ENCODE peak calls at places on chromosomes 3 and 15, in seven cellular contexts. One of them, this sample, is unnamed.

GRCh38 chr3:86929046-86929445 is 61.9 kb downstream of the VGLL3 start:
- DNase-seq in heart left ventricle: no peak
- DNase-seq in sigmoid colon: no peak
- DNase-seq in prostate gland: no peak
- DNase-seq in A549: peak; percentile 4
- DNase-seq in adrenal gland: no peak
- DNase-seq in IMR-90: peak; percentile 71
- DNase-seq in this sample: no peak

GRCh38 chr3:170657312-170657711 is 71.4 kb upstream of the SLC7A14 start:
- DNase-seq in heart left ventricle: no peak
- DNase-seq in sigmoid colon: no peak
- DNase-seq in prostate gland: no peak
- DNase-seq in A549: no peak
- DNase-seq in adrenal gland: no peak
- DNase-seq in IMR-90: no peak
- DNase-seq in this sample: no peak

GRCh38 chr15:99436472-99437314 is 129.1 kb upstream of the MEF2A start:
- DNase-seq in heart left ventricle: no peak
- DNase-seq in sigmoid colon: peak; percentile 54
- DNase-seq in prostate gland: no peak
- DNase-seq in A549: no peak
- DNase-seq in adrenal gland: peak; percentile 6
- DNase-seq in IMR-90: no peak
- DNase-seq in this sample: peak; percentile 88

GRCh38 chr3:168939651-168940238 is 723.8 kb downstream of the MECOM start:
- DNase-seq in heart left ventricle: no peak
- DNase-seq in sigmoid colon: no peak
- DNase-seq in prostate gland: no peak
- DNase-seq in A549: no peak
- DNase-seq in adrenal gland: no peak
- DNase-seq in IMR-90: no peak
- DNase-seq in this sample: no peak

GRCh38 chr3:35654471-35654870 is 15.1 kb downstream of the ARPP21 start:
- DNase-seq in heart left ventricle: no peak
- DNase-seq in sigmoid colon: no peak
- DNase-seq in prostate gland: no peak
- DNase-seq in A549: no peak
- DNase-seq in adrenal gland: no peak
- DNase-seq in IMR-90: no peak
- DNase-seq in this sample: no peak

GRCh38 chr3:89372456-89372855 is 265.0 kb downstream of the EPHA3 start:
- DNase-seq in heart left ventricle: no peak
- DNase-seq in sigmoid colon: no peak
- DNase-seq in prostate gland: no peak
- DNase-seq in A549: no peak
- DNase-seq in adrenal gland: no peak
- DNase-seq in IMR-90: no peak
- DNase-seq in this sample: no peak

GRCh38 chr3:179446501-179446900 is 4.8 kb downstream of the GNB4 start:
- DNase-seq in heart left ventricle: no peak
- DNase-seq in sigmoid colon: no peak
- DNase-seq in prostate gland: no peak
- DNase-seq in A549: peak; percentile 24
- DNase-seq in adrenal gland: no peak
- DNase-seq in IMR-90: peak; percentile 48
- DNase-seq in this sample: no peak

GRCh38 chr3:116569611-116570010 is 124.3 kb upstream of the LSAMP start:
- DNase-seq in heart left ventricle: no peak
- DNase-seq in sigmoid colon: no peak
- DNase-seq in prostate gland: no peak
- DNase-seq in A549: no peak
- DNase-seq in adrenal gland: no peak
- DNase-seq in IMR-90: peak; percentile 53
- DNase-seq in this sample: no peak

GRCh38 chr3:7484636-7485035 is 623.7 kb downstream of the GRM7 start:
- DNase-seq in heart left ventricle: no peak
- DNase-seq in sigmoid colon: no peak
- DNase-seq in prostate gland: no peak
- DNase-seq in A549: no peak
- DNase-seq in adrenal gland: no peak
- DNase-seq in IMR-90: no peak
- DNase-seq in this sample: no peak

GRCh38 chr3:187044206-187044605 is 95.1 kb downstream of the RPL39L start:
- DNase-seq in heart left ventricle: no peak
- DNase-seq in sigmoid colon: no peak
- DNase-seq in prostate gland: no peak
- DNase-seq in A549: no peak
- DNase-seq in adrenal gland: no peak
- DNase-seq in IMR-90: no peak
- DNase-seq in this sample: no peak

GRCh38 chr15:66923438-66923881 is 141.9 kb upstream of the SMAD3 start:
- DNase-seq in heart left ventricle: no peak
- DNase-seq in sigmoid colon: peak; percentile 46
- DNase-seq in prostate gland: no peak
- DNase-seq in A549: peak; percentile 64
- DNase-seq in adrenal gland: no peak
- DNase-seq in IMR-90: no peak
- DNase-seq in this sample: no peak

GRCh38 chr3:57130426-57131209 is 34.5 kb downstream of the IL17RD start:
- DNase-seq in heart left ventricle: peak; percentile 43
- DNase-seq in sigmoid colon: no peak
- DNase-seq in prostate gland: no peak
- DNase-seq in A549: no peak
- DNase-seq in adrenal gland: no peak
- DNase-seq in IMR-90: no peak
- DNase-seq in this sample: no peak

GRCh38 chr15:69319384-69320375 is 21.0 kb downstream of the PAQR5 start:
- DNase-seq in heart left ventricle: no peak
- DNase-seq in sigmoid colon: no peak
- DNase-seq in prostate gland: no peak
- DNase-seq in A549: no peak
- DNase-seq in adrenal gland: no peak
- DNase-seq in IMR-90: no peak
- DNase-seq in this sample: no peak

GRCh38 chr15:60507596-60508424 is 28.9 kb upstream of the ICE2 start:
- DNase-seq in heart left ventricle: no peak
- DNase-seq in sigmoid colon: peak; percentile 69
- DNase-seq in prostate gland: peak; percentile 42
- DNase-seq in A549: peak; percentile 75
- DNase-seq in adrenal gland: peak; percentile 41
- DNase-seq in IMR-90: peak; percentile 77
- DNase-seq in this sample: no peak

GRCh38 chr15:62899090-62899493 is 143.5 kb upstream of the TPM1 start:
- DNase-seq in heart left ventricle: peak; percentile 79
- DNase-seq in sigmoid colon: peak; percentile 93
- DNase-seq in prostate gland: peak; percentile 79
- DNase-seq in A549: peak; percentile 58
- DNase-seq in adrenal gland: no peak
- DNase-seq in IMR-90: no peak
- DNase-seq in this sample: no peak

GRCh38 chr15:50145451-50145872 is 26.4 kb upstream of the ATP8B4 start:
- DNase-seq in heart left ventricle: no peak
- DNase-seq in sigmoid colon: no peak
- DNase-seq in prostate gland: peak; percentile 19
- DNase-seq in A549: peak; percentile 84
- DNase-seq in adrenal gland: peak; percentile 35
- DNase-seq in IMR-90: peak; percentile 88
- DNase-seq in this sample: no peak
- TF ChIP-seq CTCF in heart left ventricle: peak; percentile 63
- TF ChIP-seq CTCF in sigmoid colon: peak; percentile 53
- TF ChIP-seq CTCF in prostate gland: peak; percentile 70
- TF ChIP-seq CTCF in A549: peak; percentile 93
- TF ChIP-seq CTCF in adrenal gland: peak; percentile 76
- TF ChIP-seq CTCF in IMR-90: peak; percentile 60
- TF ChIP-seq CTCF in this sample: no peak

GRCh38 chr3:165462616-165463334 is 266.6 kb upstream of the SLITRK3 start:
- DNase-seq in heart left ventricle: no peak
- DNase-seq in sigmoid colon: no peak
- DNase-seq in prostate gland: no peak
- DNase-seq in A549: no peak
- DNase-seq in adrenal gland: no peak
- DNase-seq in IMR-90: no peak
- DNase-seq in this sample: no peak

GRCh38 chr3:165457096-165457495 is 260.9 kb upstream of the SLITRK3 start:
- DNase-seq in heart left ventricle: no peak
- DNase-seq in sigmoid colon: no peak
- DNase-seq in prostate gland: no peak
- DNase-seq in A549: no peak
- DNase-seq in adrenal gland: no peak
- DNase-seq in IMR-90: no peak
- DNase-seq in this sample: no peak

GRCh38 chr3:165459924-165460540 is 263.8 kb upstream of the SLITRK3 start:
- DNase-seq in heart left ventricle: no peak
- DNase-seq in sigmoid colon: no peak
- DNase-seq in prostate gland: no peak
- DNase-seq in A549: peak; percentile 77
- DNase-seq in adrenal gland: no peak
- DNase-seq in IMR-90: no peak
- DNase-seq in this sample: no peak

GRCh38 chr3:165455360-165455759 is 259.2 kb upstream of the SLITRK3 start:
- DNase-seq in heart left ventricle: no peak
- DNase-seq in sigmoid colon: no peak
- DNase-seq in prostate gland: no peak
- DNase-seq in A549: no peak
- DNase-seq in adrenal gland: no peak
- DNase-seq in IMR-90: no peak
- DNase-seq in this sample: no peak

DNA sequence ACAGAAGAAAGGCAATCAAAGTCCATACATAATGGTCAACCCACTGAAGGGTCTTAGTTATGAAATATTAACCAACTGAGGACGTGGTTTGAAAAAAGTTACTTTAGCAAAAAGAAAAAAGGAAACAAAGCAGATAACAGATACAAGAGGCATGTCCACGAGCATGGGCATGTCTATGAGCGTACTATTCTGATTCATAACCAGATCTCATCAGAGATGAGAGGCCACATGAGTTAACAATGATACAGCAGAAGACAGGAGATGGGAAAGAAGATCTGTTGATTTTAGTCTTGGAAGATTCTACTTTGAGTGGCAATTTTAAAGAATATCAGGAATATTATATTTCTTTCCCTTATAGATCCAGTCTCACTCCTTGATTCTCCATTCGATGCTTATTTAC is 262.9 kb upstream of the SLITRK3 start:
- DNase-seq in heart left ventricle: no peak
- DNase-seq in sigmoid colon: no peak
- DNase-seq in prostate gland: no peak
- DNase-seq in A549: peak; percentile 37
- DNase-seq in adrenal gland: no peak
- DNase-seq in IMR-90: peak; percentile 16
- DNase-seq in this sample: no peak
- TF ChIP-seq POLR2A in heart left ventricle: no peak
- TF ChIP-seq POLR2A in sigmoid colon: no peak
- TF ChIP-seq POLR2A in prostate gland: no peak
- TF ChIP-seq POLR2A in A549: no peak
- TF ChIP-seq POLR2A in adrenal gland: no peak
- TF ChIP-seq POLR2A in IMR-90: no peak
- TF ChIP-seq POLR2A in this sample: no peak

GRCh38 chr3:64539451-64540196 is 148.2 kb downstream of the ADAMTS9 start:
- DNase-seq in heart left ventricle: no peak
- DNase-seq in sigmoid colon: peak; percentile 89
- DNase-seq in prostate gland: no peak
- DNase-seq in A549: no peak
- DNase-seq in adrenal gland: no peak
- DNase-seq in IMR-90: peak; percentile 87
- DNase-seq in this sample: peak; percentile 50

GRCh38 chr3:64530434-64531049 is 157.3 kb downstream of the ADAMTS9 start:
- DNase-seq in heart left ventricle: no peak
- DNase-seq in sigmoid colon: peak; percentile 79
- DNase-seq in prostate gland: peak; percentile 65
- DNase-seq in A549: peak; percentile 16
- DNase-seq in adrenal gland: peak; percentile 59
- DNase-seq in IMR-90: peak; percentile 50
- DNase-seq in this sample: peak; percentile 77

DNA sequence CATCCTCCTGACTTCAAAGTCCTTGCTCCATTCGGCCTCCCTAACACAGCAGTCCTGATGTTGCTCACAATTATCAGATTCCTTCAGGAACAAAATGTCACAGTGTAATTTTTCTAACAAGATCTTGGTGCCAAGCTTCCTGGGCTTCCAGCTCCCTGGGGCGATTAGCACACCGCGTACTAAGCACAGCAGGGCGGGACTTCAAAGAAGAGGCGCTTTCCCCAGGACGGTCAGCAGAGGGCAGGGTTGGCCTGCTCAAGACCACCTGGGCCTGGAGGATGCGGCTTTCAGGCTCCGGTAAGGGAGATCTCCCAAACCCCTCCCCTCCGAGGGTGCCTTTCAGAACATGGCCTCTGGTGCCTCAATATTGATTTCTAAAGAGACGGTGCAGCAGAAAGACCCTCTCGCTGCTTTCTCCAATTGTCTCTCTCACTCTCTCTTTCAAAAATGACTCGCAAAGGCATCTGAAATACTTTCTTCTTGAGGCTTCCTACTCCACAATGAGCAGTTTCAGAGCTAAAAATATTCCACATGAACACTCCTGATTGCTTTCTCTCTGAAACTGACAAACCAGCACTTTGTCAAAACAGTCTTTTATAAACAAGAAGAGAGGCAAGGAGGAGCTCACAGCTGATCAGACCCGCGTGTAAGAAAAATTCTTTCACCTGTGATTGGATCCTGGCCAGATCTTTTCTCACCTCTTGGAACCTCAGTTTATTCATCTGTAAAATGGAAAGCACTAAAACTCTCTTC is 154.1 kb downstream of the ADAMTS9 start:
- DNase-seq in heart left ventricle: peak; percentile 84
- DNase-seq in sigmoid colon: peak; percentile 98
- DNase-seq in prostate gland: peak; percentile 91
- DNase-seq in A549: peak; percentile 83
- DNase-seq in adrenal gland: peak; percentile 90
- DNase-seq in IMR-90: peak; percentile 87
- DNase-seq in this sample: peak; percentile 96
- TF ChIP-seq CTCF in heart left ventricle: peak; percentile 61
- TF ChIP-seq CTCF in sigmoid colon: peak; percentile 83
- TF ChIP-seq CTCF in prostate gland: peak; percentile 85
- TF ChIP-seq CTCF in A549: peak; percentile 66
- TF ChIP-seq CTCF in adrenal gland: peak; percentile 91
- TF ChIP-seq CTCF in IMR-90: peak; percentile 86
- TF ChIP-seq CTCF in this sample: peak; percentile 56

DNA sequence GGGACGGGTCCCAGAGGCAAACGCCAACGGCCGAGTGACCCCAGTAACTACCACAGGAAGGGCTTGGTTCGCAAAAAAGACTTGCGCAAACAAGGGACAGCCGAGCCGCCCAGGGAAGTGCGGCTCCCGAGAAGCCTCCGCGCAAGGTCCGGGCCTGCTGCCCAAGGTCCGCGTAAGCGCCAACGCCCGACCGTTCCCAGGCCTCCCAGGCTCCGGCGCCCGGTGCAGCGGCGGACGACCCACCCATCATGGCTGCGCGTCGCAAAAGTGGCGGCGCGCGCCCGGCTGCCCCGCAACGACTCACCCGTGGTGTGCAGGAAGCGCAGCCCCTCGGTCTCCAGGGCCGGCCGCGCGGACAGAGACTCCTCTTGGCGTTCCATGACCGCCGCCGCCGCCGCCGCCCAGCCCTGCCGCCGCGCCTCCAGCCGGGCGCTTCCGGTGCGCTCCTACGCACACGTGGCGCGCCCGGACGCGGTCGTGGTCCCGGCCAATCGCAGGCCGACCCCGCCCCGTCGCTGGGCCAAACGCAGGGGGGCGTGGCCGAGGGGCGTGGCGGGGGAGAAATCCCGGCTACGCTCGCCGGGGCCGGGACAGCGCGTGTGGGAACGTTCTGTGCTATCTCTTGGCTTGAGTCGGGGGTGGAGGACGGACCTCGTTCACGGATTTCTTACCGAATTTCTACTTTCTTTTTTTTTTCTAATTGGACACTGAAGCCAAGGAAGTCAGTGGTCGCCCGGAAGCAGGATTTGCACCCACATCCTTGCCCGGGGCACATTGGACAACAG is at the start of gene SELENOS:
- DNase-seq in heart left ventricle: peak; percentile 94
- DNase-seq in sigmoid colon: peak; percentile 96
- DNase-seq in prostate gland: peak; percentile 91
- DNase-seq in A549: peak; percentile 91
- DNase-seq in adrenal gland: peak; percentile 93
- DNase-seq in IMR-90: peak; percentile 84
- DNase-seq in this sample: peak; percentile 97
- TF ChIP-seq POLR2A in heart left ventricle: peak; percentile 96
- TF ChIP-seq POLR2A in sigmoid colon: peak; percentile 41
- TF ChIP-seq POLR2A in prostate gland: peak; percentile 88
- TF ChIP-seq POLR2A in A549: peak; percentile 70
- TF ChIP-seq POLR2A in adrenal gland: peak; percentile 91
- TF ChIP-seq POLR2A in IMR-90: peak; percentile 79
- TF ChIP-seq POLR2A in this sample: peak; percentile 48

This sample was measured in lower leg skin.